ENCODE peak calls at places on chromosomes 6 and 20, in eight cellular contexts. D is fibroblast of mammary gland, N is endothelial cell of umbilical vein, H is AG10803, Z is pancreas, V is thyroid gland, U is AG04449, F is suprapubic skin. X is an unnamed sample.

GRCh38 chr20:47936612-47937011 is 151.3 kb upstream of the SULF2 start:
- DNase-seq in D (no peak), N (no peak), H (no peak), Z (no peak), V (no peak), U (no peak), F (no peak), X (no peak)

GRCh38 chr6:17883665-17884500 is 103.6 kb downstream of the KIF13A start:
- DNase-seq in D (no peak), N (no peak), H (no peak), Z (no peak), V (no peak), U (no peak), F (no peak), X (no peak)

GRCh38 chr20:47701612-47702011 is 83.7 kb downstream of the SULF2 start:
- DNase-seq in D (no peak), N (no peak), H (peak), Z (no peak), V (no peak), U (no peak), F (no peak), X (no peak)

GRCh38 chr20:19850190-19850533 is 92.1 kb downstream of the RIN2 start:
- DNase-seq in D (no peak), N (no peak), H (peak), Z (no peak), V (peak), U (no peak), F (no peak), X (peak)

GRCh38 chr6:83417880-83418663 is 12.8 kb downstream of the ME1 start:
- DNase-seq in D (peak), N (peak), H (peak), Z (no peak), V (no peak), U (peak), F (no peak), X (peak)

GRCh38 chr20:45010399-45010828 is 44.1 kb downstream of the STK4 start:
- DNase-seq in D (peak), N (peak), H (peak), Z (no peak), V (no peak), U (no peak), F (no peak), X (peak)

GRCh38 chr6:129485746-129486145 is 224.2 kb downstream of the ARHGAP18 start:
- DNase-seq in D (no peak), N (no peak), H (no peak), Z (no peak), V (no peak), U (no peak), F (no peak), X (no peak)

GRCh38 chr20:29427201-29428060 is 1830.0 kb upstream of the DEFB115 start:
- DNase-seq in D (no peak), N (no peak), H (no peak), Z (no peak), V (no peak), U (no peak), F (no peak), X (no peak)

GRCh38 chr6:158816329-158816728 is 2.8 kb downstream of the EZR start:
- DNase-seq in D (no peak), N (no peak), H (no peak), Z (no peak), V (no peak), U (no peak), F (no peak), X (no peak)

GRCh38 chr6:52964318-52964717 is 30.8 kb downstream of the GSTA4 start:
- DNase-seq in D (no peak), N (no peak), H (no peak), Z (no peak), V (no peak), U (no peak), F (no peak), X (no peak)

GRCh38 chr20:1327827-1328679 is 886 bp downstream of the SDCBP2 start:
- DNase-seq in D (no peak), N (no peak), H (no peak), Z (no peak), V (peak), U (no peak), F (peak), X (no peak)

GRCh38 chr6:132867055-132867454 is 52.7 kb downstream of the RPS12 start:
- DNase-seq in D (no peak), N (no peak), H (no peak), Z (no peak), V (no peak), U (no peak), F (no peak), X (peak)

GRCh38 chr20:42846784-42847490 is 342.8 kb downstream of the PTPRT start:
- DNase-seq in D (no peak), N (no peak), H (no peak), Z (no peak), V (no peak), U (no peak), F (no peak), X (no peak)

GRCh38 chr20:6767536-6768227 is at the start of gene BMP2:
- DNase-seq in D (peak), N (peak), H (peak), Z (peak), V (peak), U (no peak), F (peak), X (peak)

GRCh38 chr20:373171-373890 is 7.2 kb upstream of the TRIB3 start:
- DNase-seq in D (peak), N (peak), H (peak), Z (peak), V (no peak), U (no peak), F (no peak), X (peak)

GRCh38 chr6:100879317-100879716 is 1.8 kb downstream of the ASCC3 start:
- DNase-seq in D (no peak), N (no peak), H (no peak), Z (no peak), V (no peak), U (no peak), F (no peak), X (no peak)

GRCh38 chr6:11030904-11031303 is 13.2 kb downstream of the ELOVL2 start:
- DNase-seq in D (no peak), N (no peak), H (no peak), Z (no peak), V (no peak), U (no peak), F (no peak), X (no peak)

GRCh38 chr6:168420706-168421105 is 20.3 kb upstream of the SMOC2 start:
- DNase-seq in D (no peak), N (no peak), H (no peak), Z (no peak), V (no peak), U (no peak), F (peak), X (no peak)

GRCh38 chr6:170403451-170403850 is 96.9 kb downstream of the FAM120B start:
- DNase-seq in D (peak), N (no peak), H (peak), Z (no peak), V (peak), U (no peak), F (no peak), X (peak)

GRCh38 chr6:44054635-44055559 is 72.4 kb downstream of the MRPL14 start:
- DNase-seq in D (peak), N (no peak), H (peak), Z (no peak), V (no peak), U (no peak), F (no peak), X (no peak)

GRCh38 chr6:87722831-87723726 is 21.0 kb upstream of the AKIRIN2 start:
- DNase-seq in D (peak), N (peak), H (peak), Z (peak), V (peak), U (peak), F (no peak), X (peak)

GRCh38 chr6:152272486-152272885 is 364.7 kb downstream of the SYNE1 start:
- DNase-seq in D (no peak), N (no peak), H (no peak), Z (no peak), V (no peak), U (no peak), F (no peak), X (no peak)

GRCh38 chr6:125507987-125508655 is 206.4 kb upstream of the HDDC2 start:
- DNase-seq in D (peak), N (peak), H (peak), Z (no peak), V (peak), U (no peak), F (no peak), X (peak)

GRCh38 chr20:57260065-57260958 is 6.1 kb downstream of the BMP7 start:
- DNase-seq in D (no peak), N (no peak), H (no peak), Z (no peak), V (peak), U (no peak), F (no peak), X (no peak)

GRCh38 chr6:109878291-109878690 is 99.8 kb upstream of the GPR6 start:
- DNase-seq in D (no peak), N (no peak), H (no peak), Z (no peak), V (no peak), U (no peak), F (no peak), X (no peak)

GRCh38 chr6:109313139-109313538 is 69.1 kb downstream of the CD164 start:
- DNase-seq in D (no peak), N (no peak), H (no peak), Z (no peak), V (no peak), U (no peak), F (no peak), X (no peak)

GRCh38 chr20:37386505-37387201 is 40.7 kb downstream of the SRC start:
- DNase-seq in D (no peak), N (no peak), H (no peak), Z (no peak), V (no peak), U (no peak), F (no peak), X (no peak)

GRCh38 chr6:34585512-34586045 is 29.4 kb upstream of the SPDEF start:
- DNase-seq in D (peak), N (no peak), H (peak), Z (no peak), V (no peak), U (no peak), F (no peak), X (peak)

GRCh38 chr6:109397020-109397419 is 14.8 kb upstream of the CD164 start:
- DNase-seq in D (peak), N (peak), H (peak), Z (no peak), V (no peak), U (no peak), F (no peak), X (peak)

GRCh38 chr6:71420693-71421328 is 132.2 kb downstream of the OGFRL1 start:
- DNase-seq in D (peak), N (peak), H (peak), Z (peak), V (peak), U (peak), F (peak), X (peak)

GRCh38 chr6:41815587-41815986 is 28.1 kb downstream of the TOMM6 start:
- DNase-seq in D (no peak), N (no peak), H (no peak), Z (no peak), V (no peak), U (no peak), F (no peak), X (no peak)

GRCh38 chr6:93418448-93419303 is 683 bp downstream of the EPHA7 start:
- DNase-seq in D (no peak), N (peak), H (no peak), Z (peak), V (peak), U (no peak), F (no peak), X (peak)

GRCh38 chr20:29874476-29875202 is 1382.8 kb upstream of the DEFB115 start:
- DNase-seq in D (no peak), N (no peak), H (no peak), Z (no peak), V (no peak), U (no peak), F (no peak), X (no peak)

GRCh38 chr6:6758915-6759654 is 170.6 kb downstream of the LY86 start:
- DNase-seq in D (peak), N (peak), H (peak), Z (peak), V (peak), U (no peak), F (no peak), X (peak)

GRCh38 chr6:41488392-41489129 is 57.6 kb upstream of the FOXP4 start:
- DNase-seq in D (peak), N (peak), H (peak), Z (no peak), V (peak), U (peak), F (no peak), X (peak)

GRCh38 chr20:46305331-46305972 is 2.8 kb downstream of the CDH22 start:
- DNase-seq in D (no peak), N (no peak), H (no peak), Z (peak), V (peak), U (no peak), F (no peak), X (no peak)

GRCh38 chr20:5932796-5933195 is 17.5 kb downstream of the TRMT6 start:
- DNase-seq in D (no peak), N (no peak), H (no peak), Z (no peak), V (no peak), U (no peak), F (no peak), X (no peak)

GRCh38 chr20:2463616-2464365 is 6.8 kb downstream of the SNRPB start:
- DNase-seq in D (no peak), N (no peak), H (no peak), Z (no peak), V (no peak), U (no peak), F (no peak), X (no peak)

GRCh38 chr20:2462484-2462883 is 8.1 kb downstream of the SNRPB start:
- DNase-seq in D (no peak), N (no peak), H (no peak), Z (no peak), V (no peak), U (no peak), F (no peak), X (no peak)

GRCh38 chr20:2458919-2459499 is 11.6 kb downstream of the SNRPB start:
- DNase-seq in D (no peak), N (no peak), H (no peak), Z (no peak), V (no peak), U (no peak), F (no peak), X (no peak)

GRCh38 chr20:2459981-2460751 is 10.4 kb downstream of the SNRPB start:
- DNase-seq in D (no peak), N (no peak), H (no peak), Z (no peak), V (no peak), U (no peak), F (no peak), X (no peak)

DNA sequence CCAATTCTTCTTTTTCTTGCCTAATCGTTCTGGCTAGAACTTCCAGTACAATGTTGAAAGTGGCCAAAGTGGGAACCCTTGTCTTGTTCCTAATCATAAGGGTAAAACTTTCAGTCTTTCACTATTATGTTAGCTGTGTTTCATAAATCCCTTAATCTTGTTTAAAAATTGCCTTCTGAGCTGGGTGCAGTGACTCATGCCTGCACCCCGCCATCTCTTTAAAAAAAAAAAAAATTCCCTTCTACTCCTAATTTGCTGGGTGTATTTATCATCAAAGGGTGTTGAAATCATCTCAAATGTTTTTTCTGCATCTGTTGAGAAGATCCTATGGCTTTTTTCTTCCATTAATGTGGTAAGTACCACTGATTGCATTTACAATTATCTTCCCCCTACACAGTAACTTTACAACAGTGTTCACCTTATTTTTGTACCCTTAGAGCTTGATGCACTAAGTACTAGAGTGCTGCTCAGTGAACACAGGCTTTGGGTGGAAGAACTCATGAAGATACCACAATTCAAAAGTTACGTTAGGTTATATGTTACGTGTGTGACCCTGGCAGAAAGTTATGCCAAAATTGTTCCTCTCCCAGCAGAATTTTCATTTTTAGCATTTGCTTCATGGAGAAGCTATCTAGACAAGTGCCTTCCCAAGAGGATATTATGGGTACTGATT is 9.7 kb downstream of the SNRPB start:
- DNase-seq in D (no peak), N (no peak), H (no peak), Z (no peak), V (no peak), U (no peak), F (no peak), X (no peak)
- H3K4me3 ChIP-seq in D (no peak), N (no peak), H (no peak), Z (no peak), V (no peak), U (no peak), F (no peak), X (no peak)

DNA sequence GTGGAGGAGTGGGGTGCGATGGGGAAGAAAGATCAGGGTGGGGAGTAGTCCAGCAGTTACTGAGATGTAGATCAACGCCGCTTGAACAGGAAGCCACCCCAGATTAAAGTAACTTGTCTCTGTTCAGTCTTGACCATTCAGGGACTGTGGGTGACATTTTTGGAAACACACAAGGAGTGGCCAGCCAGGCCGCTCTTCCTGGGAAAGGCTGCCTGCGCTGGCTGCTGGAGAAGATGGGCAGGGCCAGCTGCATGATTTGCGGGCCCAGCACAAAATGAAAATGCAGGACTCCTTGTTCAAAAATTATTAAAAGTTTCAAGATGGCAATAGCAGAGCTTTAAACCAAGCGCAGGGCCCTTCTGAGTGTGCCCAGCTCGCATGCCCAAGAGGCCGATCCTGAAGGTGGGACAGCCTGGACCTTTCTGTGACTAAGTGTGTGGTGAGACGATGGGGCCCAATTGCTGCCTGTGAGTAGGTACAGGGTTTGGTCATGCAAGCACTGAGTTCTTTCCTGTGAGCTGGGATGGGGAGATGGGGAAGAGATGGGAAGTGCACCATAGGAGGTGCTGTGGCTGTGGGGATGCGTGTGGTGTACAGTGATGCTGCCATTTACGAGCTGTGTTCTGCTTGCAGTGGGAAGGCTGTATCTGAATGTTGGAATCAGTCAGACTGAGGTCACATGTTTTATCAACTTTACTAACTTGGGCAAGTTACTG is 51.3 kb downstream of the DAAM2 start:
- DNase-seq in D (peak), N (no peak), H (no peak), Z (no peak), V (no peak), U (no peak), F (no peak), X (no peak)
- TF ChIP-seq CTCF in D (peak), N (no peak), H (peak), Z (no peak), V (no peak), U (peak), F (no peak), X (peak)

DNA sequence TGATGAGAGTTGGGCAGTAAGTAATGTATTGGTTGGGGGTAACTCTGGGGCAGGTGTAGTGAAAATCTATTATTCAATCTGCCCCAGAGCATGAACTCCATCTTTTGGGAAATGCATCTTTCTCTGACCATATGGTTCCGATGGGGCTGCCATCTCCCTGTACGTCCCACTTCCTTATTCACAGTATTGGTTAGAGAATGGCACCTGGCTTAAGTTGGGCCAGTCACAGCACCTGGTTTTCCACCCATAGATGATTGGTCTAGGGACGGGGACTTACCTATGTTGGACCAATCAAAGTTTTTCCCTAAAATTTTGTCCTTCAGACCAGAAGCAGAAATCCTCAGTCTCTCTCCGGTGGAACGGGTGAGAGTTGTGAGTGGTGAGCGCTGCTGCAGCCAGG is 2.2 kb upstream of the RALY start:
- DNase-seq in D (no peak), N (no peak), H (no peak), Z (no peak), V (no peak), U (no peak), F (no peak), X (no peak)
- H3K4me3 ChIP-seq in D (no peak), N (no peak), H (no peak), Z (no peak), V (no peak), U (no peak), F (no peak), X (no peak)

DNA sequence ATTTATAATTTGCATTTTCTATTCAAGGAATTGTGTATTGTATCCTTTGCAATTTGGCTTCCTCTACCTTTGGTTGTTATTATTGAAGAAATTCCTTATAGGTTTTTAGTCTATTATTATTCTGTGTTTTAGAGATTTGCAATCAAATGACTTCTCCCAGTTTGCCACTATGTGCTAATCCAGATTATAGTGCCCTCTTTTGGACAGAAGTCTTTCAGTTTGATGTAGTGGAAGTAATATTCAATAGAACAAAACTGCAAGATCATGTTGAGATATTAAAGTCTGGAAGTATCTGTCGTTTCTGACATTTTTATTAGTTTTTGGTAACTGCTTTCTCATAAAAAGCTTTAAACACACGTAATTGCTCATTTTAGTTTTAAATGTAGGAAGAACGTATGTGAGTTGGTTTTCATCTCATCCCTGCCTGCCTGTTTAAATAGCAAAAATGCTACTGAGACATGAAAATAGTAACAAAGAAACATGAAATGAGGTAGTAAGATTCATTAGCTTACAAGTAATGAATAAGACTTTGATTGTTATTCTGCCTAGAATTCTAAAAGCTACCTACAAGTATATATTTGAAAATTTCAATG is 72.8 kb downstream of the RTN4IP1 start:
- DNase-seq in D (peak), N (peak), H (peak), Z (no peak), V (no peak), U (no peak), F (no peak), X (peak)
- TF ChIP-seq CTCF in D (peak), N (no peak), H (peak), Z (no peak), V (peak), U (peak), F (no peak), X (peak)

DNA sequence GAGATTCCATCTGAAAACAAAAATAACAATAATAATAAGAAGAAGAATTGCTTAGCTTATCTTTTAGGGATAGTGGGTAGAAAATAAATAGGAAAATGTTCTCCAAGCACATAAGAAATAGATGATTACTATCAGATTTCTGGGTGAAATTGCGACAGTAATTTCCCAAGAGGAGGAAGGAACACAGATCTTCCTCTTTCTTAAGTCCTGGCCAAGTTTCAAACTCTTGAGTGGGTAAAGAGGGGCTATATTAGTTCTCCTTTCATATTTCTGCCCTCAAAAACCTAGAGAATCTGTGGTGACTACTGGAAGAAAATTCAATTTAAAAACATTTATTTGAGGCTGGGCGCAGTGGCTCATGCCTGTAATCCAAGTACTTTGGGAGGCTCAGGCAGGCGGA is 63.7 kb downstream of the PHACTR2 start:
- DNase-seq in D (no peak), N (no peak), H (no peak), Z (no peak), V (no peak), U (no peak), F (no peak), X (no peak)
- H3K4me3 ChIP-seq in D (no peak), N (no peak), H (no peak), Z (no peak), V (no peak), U (no peak), F (no peak), X (no peak)